ENCODE peak calls at places on chromosome 7, in eight cellular contexts. B is NCI-H460, F is ovary, H is cardiac muscle cell, W is substantia nigra, G is midbrain, Z is epithelial cell of esophagus, A is activated gamma-delta T cell treated with Interleukin-2 at 50 U/mL for 16 hours. S is an unnamed sample.

GRCh38 chr7:116953727-116954442 is 584 bp downstream of the ST7 start:
- DNase-seq in B (peak), F (peak), H (peak), W (peak), G (peak), Z (peak), A (peak), S (peak)

GRCh38 chr7:37318541-37318940 is 130.1 kb downstream of the ELMO1 start:
- DNase-seq in B (no peak), F (no peak), H (no peak), W (no peak), G (no peak), Z (no peak), A (no peak), S (no peak)

GRCh38 chr7:106056513-106057203 is 55.5 kb downstream of the SYPL1 start:
- DNase-seq in B (peak), F (peak), H (peak), W (peak), G (peak), Z (peak), A (peak), S (peak)

GRCh38 chr7:86667732-86668131 is 24.0 kb downstream of the GRM3 start:
- DNase-seq in B (no peak), F (no peak), H (no peak), W (no peak), G (no peak), Z (no peak), A (no peak), S (no peak)

GRCh38 chr7:133412942-133413341 is 160.1 kb downstream of the EXOC4 start:
- DNase-seq in B (no peak), F (no peak), H (peak), W (no peak), G (no peak), Z (no peak), A (no peak), S (no peak)

GRCh38 chr7:158747408-158747807 is 42.8 kb upstream of the NCAPG2 start:
- DNase-seq in B (no peak), F (no peak), H (no peak), W (no peak), G (no peak), Z (no peak), A (no peak), S (no peak)

GRCh38 chr7:132878228-132878919 is 203.5 kb downstream of the CHCHD3 start:
- DNase-seq in B (no peak), F (no peak), H (no peak), W (no peak), G (no peak), Z (peak), A (no peak), S (no peak)

GRCh38 chr7:27213150-27213903 is 13.4 kb upstream of the HOXA13 start:
- DNase-seq in B (no peak), F (no peak), H (no peak), W (no peak), G (no peak), Z (no peak), A (no peak), S (no peak)

GRCh38 chr7:95525503-95525902 is 39.8 kb downstream of the ASB4 start:
- DNase-seq in B (no peak), F (no peak), H (no peak), W (no peak), G (no peak), Z (no peak), A (no peak), S (peak)

GRCh38 chr7:6395898-6396582 is 51.7 kb downstream of the DAGLB start:
- DNase-seq in B (no peak), F (no peak), H (no peak), W (peak), G (peak), Z (no peak), A (no peak), S (peak)

GRCh38 chr7:32495298-32496051 is at the start of gene AVL9:
- DNase-seq in B (peak), F (peak), H (peak), W (peak), G (peak), Z (peak), A (peak), S (peak)

GRCh38 chr7:140983802-140984201 is 30.9 kb downstream of the MRPS33 start:
- DNase-seq in B (peak), F (no peak), H (no peak), W (no peak), G (no peak), Z (no peak), A (no peak), S (no peak)

GRCh38 chr7:144622751-144623150 is 213.1 kb downstream of the TPK1 start:
- DNase-seq in B (no peak), F (no peak), H (no peak), W (no peak), G (no peak), Z (no peak), A (no peak), S (no peak)

GRCh38 chr7:44881610-44882009 is 3.7 kb downstream of the PURB start:
- DNase-seq in B (no peak), F (no peak), H (peak), W (no peak), G (no peak), Z (peak), A (no peak), S (no peak)

GRCh38 chr7:82234457-82235049 is 209.0 kb downstream of the CACNA2D1 start:
- DNase-seq in B (peak), F (no peak), H (peak), W (no peak), G (peak), Z (peak), A (no peak), S (peak)

GRCh38 chr7:24035653-24036414 is 248.2 kb upstream of the NPY start:
- DNase-seq in B (no peak), F (no peak), H (no peak), W (no peak), G (no peak), Z (no peak), A (no peak), S (no peak)

GRCh38 chr7:45665172-45665571 is 91.0 kb downstream of the ADCY1 start:
- DNase-seq in B (no peak), F (no peak), H (no peak), W (no peak), G (no peak), Z (no peak), A (no peak), S (no peak)

GRCh38 chr7:54811016-54811924 is 52.3 kb upstream of the SEC61G start:
- DNase-seq in B (no peak), F (no peak), H (peak), W (no peak), G (no peak), Z (no peak), A (no peak), S (no peak)

GRCh38 chr7:80711521-80711920 is 73.1 kb downstream of the CD36 start:
- DNase-seq in B (no peak), F (no peak), H (peak), W (no peak), G (no peak), Z (peak), A (no peak), S (no peak)

GRCh38 chr7:33918401-33919120 is 13.2 kb downstream of the BMPER start:
- DNase-seq in B (peak), F (no peak), H (no peak), W (no peak), G (no peak), Z (no peak), A (no peak), S (no peak)

GRCh38 chr7:46671108-46671769 is 750.2 kb upstream of the IGFBP3 start:
- DNase-seq in B (no peak), F (no peak), H (no peak), W (no peak), G (no peak), Z (no peak), A (no peak), S (no peak)

GRCh38 chr7:129998446-129998845 is 45.7 kb upstream of the UBE2H start:
- DNase-seq in B (no peak), F (no peak), H (no peak), W (no peak), G (no peak), Z (no peak), A (no peak), S (no peak)

GRCh38 chr7:155412416-155413253 is 45.3 kb upstream of the EN2 start:
- DNase-seq in B (peak), F (no peak), H (peak), W (peak), G (peak), Z (peak), A (peak), S (peak)

GRCh38 chr7:84822941-84823510 is 363.8 kb downstream of the SEMA3D start:
- DNase-seq in B (no peak), F (no peak), H (no peak), W (no peak), G (no peak), Z (no peak), A (no peak), S (no peak)

S was measured in globus pallidus.